ENCODE peak calls at places on chromosomes 3 and 15, in eight cellular contexts. Y is fibroblast of the aortic adventitia; P is aorta; M is colonic mucosa; O is CD4-positive, alpha-beta memory T cell; S is AG04450; Z is A549; K is CD8-positive, alpha-beta T cell. Q is an unnamed sample.

GRCh38 chr15:34331809-34332208 is 5.8 kb downstream of the SLC12A6 start:
- DNase-seq in Y (no peak), P (no peak), M (no peak), O (no peak), S (no peak), Z (no peak), K (no peak), Q (peak)

GRCh38 chr3:184154909-184155643 is at the start of gene DVL3:
- DNase-seq in Y (peak), P (peak), M (peak), O (peak), S (no peak), Z (peak), K (peak), Q (no peak)

GRCh38 chr3:13088020-13089006 is 15.1 kb upstream of the IQSEC1 start:
- DNase-seq in Y (no peak), P (no peak), M (no peak), O (no peak), S (no peak), Z (no peak), K (no peak), Q (no peak)

GRCh38 chr3:37945803-37946530 is 44.6 kb upstream of the VILL start:
- DNase-seq in Y (peak), P (no peak), M (no peak), O (no peak), S (peak), Z (peak), K (no peak), Q (no peak)

GRCh38 chr15:25677719-25678497 is 185.2 kb downstream of the ATP10A start:
- DNase-seq in Y (no peak), P (no peak), M (no peak), O (no peak), S (no peak), Z (no peak), K (no peak), Q (no peak)

GRCh38 chr3:195149292-195149691 is 121.7 kb downstream of the XXYLT1 start:
- DNase-seq in Y (no peak), P (no peak), M (no peak), O (no peak), S (no peak), Z (no peak), K (no peak), Q (no peak)

GRCh38 chr3:193776626-193777025 is 183.6 kb downstream of the OPA1 start:
- DNase-seq in Y (no peak), P (no peak), M (no peak), O (no peak), S (no peak), Z (no peak), K (no peak), Q (no peak)

GRCh38 chr3:11915621-11916417 is 69.1 kb upstream of the TAMM41 start:
- DNase-seq in Y (no peak), P (no peak), M (no peak), O (no peak), S (no peak), Z (no peak), K (no peak), Q (no peak)

GRCh38 chr15:66481107-66481856 is 16.3 kb downstream of the SNAPC5 start:
- DNase-seq in Y (no peak), P (no peak), M (no peak), O (no peak), S (no peak), Z (no peak), K (no peak), Q (peak)

GRCh38 chr3:195197764-195198423 is 73.1 kb downstream of the XXYLT1 start:
- DNase-seq in Y (peak), P (no peak), M (no peak), O (no peak), S (no peak), Z (peak), K (no peak), Q (no peak)

GRCh38 chr3:152269423-152270144 is 855 bp downstream of the MBNL1 start:
- DNase-seq in Y (peak), P (peak), M (peak), O (peak), S (peak), Z (peak), K (peak), Q (peak)

GRCh38 chr15:91801836-91802534 is 51.5 kb upstream of the SLCO3A1 start:
- DNase-seq in Y (no peak), P (no peak), M (no peak), O (no peak), S (no peak), Z (no peak), K (no peak), Q (no peak)

GRCh38 chr3:124586126-124587052 is 143.9 kb upstream of the UMPS start:
- DNase-seq in Y (no peak), P (no peak), M (no peak), O (no peak), S (no peak), Z (no peak), K (no peak), Q (no peak)

GRCh38 chr3:74535281-74535680 is 79.2 kb downstream of the CNTN3 start:
- DNase-seq in Y (no peak), P (no peak), M (no peak), O (no peak), S (no peak), Z (no peak), K (no peak), Q (no peak)

GRCh38 chr15:22259881-22260421 is 179.6 kb downstream of the OR4M2 start:
- DNase-seq in Y (no peak), P (no peak), M (no peak), O (no peak), S (no peak), Z (no peak), K (no peak), Q (peak)

DNA sequence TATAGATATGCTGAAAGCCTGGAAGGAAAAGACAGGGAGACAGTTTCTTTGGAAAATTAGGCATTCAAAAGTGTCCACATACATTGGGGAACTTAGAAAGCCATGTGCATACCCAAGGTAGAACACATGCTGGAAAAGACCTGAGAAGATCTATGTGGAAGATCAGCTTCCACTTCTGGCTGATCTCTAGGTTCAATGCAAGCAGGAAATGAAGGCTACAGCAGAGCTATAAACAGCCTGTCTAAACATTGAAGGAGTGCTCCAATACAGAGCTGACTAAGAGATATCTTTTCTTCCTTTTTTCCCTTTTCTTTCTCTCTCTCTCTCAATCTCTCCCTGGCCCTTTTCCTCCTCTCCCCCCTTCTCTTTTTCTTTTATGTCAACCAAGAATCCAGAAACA is 73.6 kb upstream of the TCF12 start:
- DNase-seq in Y (no peak), P (no peak), M (no peak), O (no peak), S (no peak), Z (no peak), K (no peak), Q (no peak)
- H3K4me3 ChIP-seq in Y (no peak), P (no peak), M (no peak), O (no peak), S (no peak), Z (no peak), K (no peak), Q (no peak)

DNA sequence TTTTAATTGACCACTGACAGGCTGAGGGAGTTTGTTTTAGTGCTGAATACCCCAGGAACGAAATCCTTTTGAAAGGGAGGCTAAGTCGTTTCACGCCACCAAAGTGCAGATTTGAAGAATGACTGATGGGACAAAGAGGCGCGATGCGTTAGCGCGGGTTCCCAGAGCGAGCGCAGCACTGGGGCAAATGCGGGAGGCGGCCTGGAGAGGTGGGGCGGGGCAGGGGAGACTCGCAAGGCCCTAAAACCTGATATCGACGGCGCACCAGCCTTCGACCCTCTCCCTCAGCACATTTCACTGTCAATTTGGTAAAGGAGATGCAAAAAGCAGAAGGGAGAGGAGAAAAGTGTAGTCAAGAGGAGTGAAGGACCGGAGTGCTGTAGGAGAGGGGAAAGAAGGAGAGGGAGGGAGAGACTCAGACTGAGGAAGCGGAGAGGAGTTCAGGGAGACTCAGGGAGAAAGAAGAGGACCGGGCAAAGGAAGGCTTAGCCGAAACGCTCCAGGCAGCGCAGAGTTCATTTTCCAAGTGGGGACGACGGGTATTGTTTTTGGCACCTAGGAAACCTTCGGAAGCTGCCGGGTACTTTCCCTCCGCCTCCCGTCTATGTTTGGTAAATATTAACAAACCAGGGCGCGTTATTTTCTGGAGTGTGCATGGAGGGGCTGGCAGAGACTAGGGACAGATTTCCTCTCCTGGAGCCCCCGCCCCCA is 3.8 kb upstream of the FOXB1 start:
- DNase-seq in Y (no peak), P (no peak), M (no peak), O (no peak), S (no peak), Z (no peak), K (no peak), Q (no peak)
- H3K4me3 ChIP-seq in Y (no peak), P (no peak), M (no peak), O (no peak), S (no peak), Z (peak), K (no peak), Q (no peak)

DNA sequence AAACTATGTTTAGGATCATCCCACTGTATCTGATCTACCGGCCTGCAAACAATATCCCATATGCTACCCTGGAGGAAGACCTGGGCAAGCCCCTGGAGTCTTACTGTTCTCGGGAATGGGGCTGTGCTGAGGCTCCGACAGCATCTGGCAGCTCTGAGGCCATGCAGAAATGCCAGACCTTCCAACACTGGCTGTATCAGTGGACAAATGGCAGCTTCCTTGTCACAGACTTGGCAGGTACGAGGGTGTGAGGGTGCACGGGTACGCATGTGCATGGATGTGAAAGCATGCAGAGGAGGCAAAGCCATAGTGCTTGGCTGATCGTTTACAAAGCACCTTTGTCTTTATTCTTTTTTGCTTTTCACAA is 20.1 kb upstream of the SLC28A1 start:
- DNase-seq in Y (no peak), P (no peak), M (no peak), O (no peak), S (no peak), Z (no peak), K (no peak), Q (no peak)
- H3K4me3 ChIP-seq in Y (peak), P (no peak), M (no peak), O (no peak), S (no peak), Z (no peak), K (no peak), Q (no peak)

GRCh38 chr3:154122912-154123559 is 1.8 kb downstream of the ARHGEF26 start:
- DNase-seq in Y (peak), P (no peak), M (no peak), O (no peak), S (no peak), Z (no peak), K (no peak), Q (peak)

GRCh38 chr3:154121236-154122095 is at the start of gene ARHGEF26:
- DNase-seq in Y (peak), P (peak), M (peak), O (peak), S (peak), Z (peak), K (peak), Q (peak)

GRCh38 chr3:154122096-154122911 is 1.1 kb downstream of the ARHGEF26 start:
- DNase-seq in Y (no peak), P (peak), M (no peak), O (no peak), S (no peak), Z (peak), K (no peak), Q (no peak)

GRCh38 chr3:154125378-154126030 is 4.3 kb downstream of the ARHGEF26 start:
- DNase-seq in Y (no peak), P (no peak), M (no peak), O (no peak), S (no peak), Z (no peak), K (no peak), Q (no peak)

DNA sequence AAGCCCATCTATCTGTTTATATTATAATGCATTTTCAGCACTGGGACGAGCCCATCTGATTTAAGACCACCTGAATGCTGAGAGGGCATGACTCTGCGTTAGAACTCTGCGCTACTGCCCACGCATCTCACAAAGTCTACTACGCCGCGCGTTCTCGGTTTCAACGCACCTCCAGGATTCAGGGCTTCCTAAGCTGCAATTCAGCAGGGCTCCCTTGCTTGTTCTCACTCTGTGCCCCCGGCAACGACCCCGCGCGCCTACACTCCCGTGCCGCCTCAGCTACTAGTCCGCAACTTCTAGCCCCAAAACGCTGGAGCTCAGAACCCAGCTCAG is 321 bp upstream of the ARHGEF26 start:
- DNase-seq in Y (no peak), P (no peak), M (no peak), O (no peak), S (no peak), Z (no peak), K (no peak), Q (no peak)
- H3K4me3 ChIP-seq in Y (peak), P (peak), M (peak), O (peak), S (peak), Z (peak), K (peak), Q (peak)

GRCh38 chr3:141094851-141095545 is 43.9 kb downstream of the SPSB4 start:
- DNase-seq in Y (peak), P (peak), M (peak), O (no peak), S (no peak), Z (no peak), K (no peak), Q (no peak)
- H3K4me3 ChIP-seq in Y (no peak), P (no peak), M (no peak), O (no peak), S (no peak), Z (no peak), K (no peak), Q (no peak)

GRCh38 chr3:154421067-154421466 is 8.9 kb downstream of the GPR149 start:
- DNase-seq in Y (peak), P (no peak), M (no peak), O (no peak), S (no peak), Z (no peak), K (no peak), Q (peak)

GRCh38 chr3:154428369-154429206 is 1.4 kb downstream of the GPR149 start:
- DNase-seq in Y (no peak), P (peak), M (no peak), O (no peak), S (no peak), Z (no peak), K (no peak), Q (no peak)

GRCh38 chr3:154427685-154428291 is 2.2 kb downstream of the GPR149 start:
- DNase-seq in Y (no peak), P (peak), M (no peak), O (no peak), S (no peak), Z (no peak), K (no peak), Q (no peak)

DNA sequence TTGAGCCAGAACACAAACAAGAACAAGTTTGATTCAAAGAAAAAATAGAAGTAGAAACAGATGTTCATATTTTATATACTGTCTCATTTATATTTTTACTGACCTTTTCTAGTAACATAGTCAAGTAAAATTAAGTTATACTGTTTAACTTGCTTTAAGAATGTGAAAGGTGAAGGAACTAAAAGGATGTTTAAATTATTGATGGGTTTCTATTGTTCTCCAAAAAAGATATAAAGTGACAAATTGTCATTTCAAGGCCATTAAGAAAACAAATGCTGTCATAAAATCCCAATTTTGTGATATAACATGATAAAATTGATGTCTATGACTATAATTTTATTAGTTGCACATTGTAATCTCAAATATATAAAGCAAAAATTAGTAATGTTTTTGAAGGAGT is 7.3 kb downstream of the GPR149 start:
- DNase-seq in Y (no peak), P (no peak), M (no peak), O (no peak), S (no peak), Z (no peak), K (no peak), Q (no peak)
- H3K4me3 ChIP-seq in Y (no peak), P (no peak), M (no peak), O (no peak), S (no peak), Z (no peak), K (no peak), Q (no peak)

Q was measured in Jurkat, Clone E6-1.